ENCODE peak calls at places on chromosomes 12 and 14, in six cellular contexts. W, U, N, M, K and A are unnamed samples.

GRCh38 chr12:69837191-69838085 is 12.4 kb downstream of the MYRFL start:
- DNase-seq in K (no peak), W (no peak), U (no peak), N (no peak), M (no peak), A (peak)

GRCh38 chr14:23694085-23694975 is 58.2 kb downstream of the DHRS2 start:
- DNase-seq in U (no peak), K (no peak), N (no peak), W (no peak), M (peak), A (peak)

GRCh38 chr12:53046655-53047220 is 3.1 kb upstream of the TNS2 start:
- DNase-seq in U (no peak), W (peak), M (peak), N (peak), K (no peak), A (no peak)

GRCh38 chr12:124745468-124745890 is 118.2 kb downstream of the SCARB1 start:
- DNase-seq in W (no peak), U (no peak), M (no peak), N (no peak), K (no peak), A (no peak)

GRCh38 chr14:24366664-24367505 is 1.1 kb upstream of the NFATC4 start:
- DNase-seq in K (peak), U (no peak), M (peak), N (peak), W (peak), A (peak)

GRCh38 chr14:23580152-23580926 is 1.7 kb upstream of the JPH4 start:
- DNase-seq in N (no peak), W (no peak), M (peak), U (no peak), K (no peak), A (peak)

GRCh38 chr12:131944601-131945251 is 5.0 kb upstream of the EP400 start:
- DNase-seq in W (no peak), M (peak), U (no peak), N (no peak), K (peak), A (no peak)

GRCh38 chr12:55850893-55851292 is 8.2 kb upstream of the MMP19 start:
- DNase-seq in M (no peak), U (no peak), W (no peak), N (no peak), K (no peak), A (no peak)

GRCh38 chr12:92064420-92064819 is 81.2 kb downstream of the BTG1 start:
- DNase-seq in K (no peak), U (no peak), M (no peak), W (no peak), N (no peak), A (no peak)

GRCh38 chr12:108302471-108303311 is 36.4 kb downstream of the CMKLR1 start:
- DNase-seq in U (no peak), N (peak), W (peak), K (no peak), M (peak), A (peak)

GRCh38 chr12:121893901-121894540 is 5.4 kb downstream of the PSMD9 start:
- DNase-seq in M (peak), W (no peak), U (no peak), N (no peak), K (peak), A (peak)

GRCh38 chr14:61233436-61233956 is 47.6 kb downstream of the TMEM30B start:
- DNase-seq in W (no peak), U (no peak), N (no peak), K (no peak), M (no peak), A (no peak)

GRCh38 chr12:100267603-100268281 is 765 bp downstream of the SCYL2 start:
- DNase-seq in U (no peak), M (no peak), W (no peak), N (peak), K (peak), A (peak)